ENCODE peak calls at places on chromosomes 16 and 17, in seven cellular contexts. Q is CD8-positive, alpha-beta T cell; G is lung; R is PC-9; U is A673; M is IMR-90; O is adrenal gland. Z is an unnamed sample.

GRCh38 chr16:10611825-10612342 is 31.5 kb upstream of the EMP2 start:
- DNase-seq in Q (no peak), G (no peak), R (no peak), U (no peak), M (no peak), O (no peak), Z (no peak)

GRCh38 chr17:29929006-29929543 is 953 bp downstream of the SSH2 start:
- DNase-seq in Q (peak; percentile 11), G (peak; percentile 29), R (peak; percentile 22), U (peak; percentile 83), M (no peak), O (peak; percentile 24), Z (no peak)

GRCh38 chr16:65532218-65532617 is 410.4 kb upstream of the CDH11 start:
- DNase-seq in Q (no peak), G (no peak), R (no peak), U (no peak), M (no peak), O (no peak), Z (no peak)

GRCh38 chr17:9931144-9931543 is 26.1 kb upstream of the RCVRN start:
- DNase-seq in Q (no peak), G (no peak), R (no peak), U (no peak), M (no peak), O (no peak), Z (no peak)

GRCh38 chr17:38598536-38598935 is 7.2 kb downstream of the SRCIN1 start:
- DNase-seq in Q (no peak), G (no peak), R (peak; percentile 82), U (peak; percentile 78), M (peak; percentile 57), O (peak; percentile 57), Z (no peak)

GRCh38 chr17:47717845-47718621 is 15.0 kb upstream of the TBX21 start:
- DNase-seq in Q (no peak), G (no peak), R (no peak), U (no peak), M (no peak), O (no peak), Z (no peak)

GRCh38 chr17:50881182-50881581 is 15.0 kb upstream of the TOB1 start:
- DNase-seq in Q (no peak), G (no peak), R (no peak), U (no peak), M (no peak), O (no peak), Z (no peak)

GRCh38 chr16:29873319-29873718 is 10.3 kb upstream of the CDIPT start:
- DNase-seq in Q (no peak), G (no peak), R (no peak), U (no peak), M (no peak), O (no peak), Z (no peak)

GRCh38 chr17:59756236-59756818 is 48.9 kb downstream of the VMP1 start:
- DNase-seq in Q (no peak), G (no peak), R (peak; percentile 14), U (no peak), M (peak; percentile 74), O (no peak), Z (no peak)

GRCh38 chr16:86740817-86741799 is 162.8 kb downstream of the FOXL1 start:
- DNase-seq in Q (no peak), G (no peak), R (no peak), U (peak; percentile 52), M (peak; percentile 80), O (no peak), Z (no peak)

GRCh38 chr17:82179946-82180475 is 32.6 kb downstream of the CCDC57 start:
- DNase-seq in Q (no peak), G (no peak), R (no peak), U (no peak), M (no peak), O (no peak), Z (no peak)

GRCh38 chr17:19345067-19345460 is 17.5 kb downstream of the B9D1 start:
- DNase-seq in Q (no peak), G (no peak), R (no peak), U (no peak), M (no peak), O (peak; percentile 12), Z (no peak)

GRCh38 chr16:86357950-86358349 is 152.4 kb upstream of the FOXF1 start:
- DNase-seq in Q (no peak), G (no peak), R (no peak), U (no peak), M (no peak), O (no peak), Z (no peak)

GRCh38 chr17:61492759-61493526 is 40.7 kb downstream of the TBX4 start:
- DNase-seq in Q (no peak), G (no peak), R (no peak), U (no peak), M (peak; percentile 56), O (no peak), Z (no peak)

GRCh38 chr17:81917565-81918332 is at the start of gene SIRT7:
- DNase-seq in Q (peak; percentile 77), G (peak; percentile 75), R (peak; percentile 71), U (peak; percentile 86), M (peak; percentile 58), O (peak; percentile 61), Z (no peak)

GRCh38 chr17:2235792-2236365 is 67.7 kb downstream of the SMG6 start:
- DNase-seq in Q (no peak), G (no peak), R (no peak), U (no peak), M (no peak), O (peak; percentile 36), Z (no peak)

GRCh38 chr17:45905812-45906211 is 11.5 kb downstream of the MAPT start:
- DNase-seq in Q (no peak), G (no peak), R (no peak), U (no peak), M (no peak), O (no peak), Z (no peak)

GRCh38 chr17:72496461-72496860 is 375.6 kb downstream of the SOX9 start:
- DNase-seq in Q (no peak), G (no peak), R (no peak), U (no peak), M (peak; percentile 28), O (no peak), Z (no peak)

GRCh38 chr16:11407047-11407982 is 62.1 kb downstream of the RMI2 start:
- DNase-seq in Q (peak; percentile 61), G (peak; percentile 75), R (peak; percentile 72), U (peak; percentile 82), M (peak; percentile 77), O (peak; percentile 55), Z (no peak)

GRCh38 chr17:46915596-46915995 is 7.4 kb upstream of the GOSR2 start:
- DNase-seq in Q (no peak), G (no peak), R (peak; percentile 10), U (no peak), M (no peak), O (no peak), Z (no peak)

GRCh38 chr17:80260791-80261158 is at the start of gene RNF213:
- DNase-seq in Q (peak; percentile 54), G (peak; percentile 41), R (peak; percentile 57), U (peak; percentile 43), M (no peak), O (peak; percentile 33), Z (no peak)

GRCh38 chr17:49554694-49555494 is 20.8 kb upstream of the NXPH3 start:
- DNase-seq in Q (no peak), G (no peak), R (no peak), U (no peak), M (no peak), O (no peak), Z (no peak)

GRCh38 chr17:22514767-22515320 is 822.5 kb downstream of the KCNJ18 start:
- DNase-seq in Q (no peak), G (no peak), R (no peak), U (no peak), M (no peak), O (no peak), Z (no peak)

GRCh38 chr16:1548727-1549126 is 15.3 kb downstream of the TMEM204 start:
- DNase-seq in Q (no peak), G (no peak), R (no peak), U (no peak), M (no peak), O (no peak), Z (no peak)
- H3K4me1 ChIP-seq in Q (peaks cover 55% of the 10 kb centered on the region), G (peaks cover 7% of the 10 kb centered on the region), R (peaks cover 2% of the 10 kb centered on the region), U (peaks cover 15% of the 10 kb centered on the region), M (peaks cover 3% of the 10 kb centered on the region), O (peaks cover 65% of the 10 kb centered on the region), Z (peaks cover 87% of the 10 kb centered on the region)

GRCh38 chr16:27029525-27029924 is 37.2 kb upstream of the C16orf82 start:
- DNase-seq in Q (no peak), G (no peak), R (no peak), U (no peak), M (no peak), O (no peak), Z (no peak)

GRCh38 chr16:27033281-27033680 is 33.4 kb upstream of the C16orf82 start:
- DNase-seq in Q (no peak), G (no peak), R (no peak), U (no peak), M (no peak), O (no peak), Z (no peak)

GRCh38 chr16:27025581-27025980 is 41.1 kb upstream of the C16orf82 start:
- DNase-seq in Q (no peak), G (no peak), R (no peak), U (no peak), M (no peak), O (no peak), Z (no peak)

GRCh38 chr16:27024010-27024409 is 42.7 kb upstream of the C16orf82 start:
- DNase-seq in Q (no peak), G (no peak), R (no peak), U (no peak), M (no peak), O (no peak), Z (no peak)

DNA sequence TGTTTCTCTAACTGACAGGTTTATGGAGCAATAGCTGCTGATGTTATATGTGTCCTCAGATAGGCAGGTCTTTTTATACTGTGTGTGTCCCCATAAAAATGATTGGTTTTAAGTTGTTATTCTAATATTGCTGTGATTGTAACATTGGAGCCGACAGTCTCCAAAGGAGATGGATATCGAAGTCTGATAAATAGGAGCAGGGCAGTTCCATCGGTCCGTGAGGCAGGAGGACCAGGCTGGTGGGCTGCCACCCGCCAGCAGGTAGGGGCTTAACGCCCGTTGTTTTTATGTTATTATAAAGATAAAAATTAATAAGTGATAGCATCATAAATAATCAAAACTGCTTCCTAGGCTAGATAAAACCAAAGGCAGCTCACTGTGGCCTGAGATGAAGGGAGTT is 38.0 kb upstream of the C16orf82 start:
- DNase-seq in Q (no peak), G (no peak), R (no peak), U (no peak), M (no peak), O (no peak), Z (no peak)
- H3K27ac ChIP-seq in Q (no peak overlapping the region), G (no peak overlapping the region), R (no peak overlapping the region), U (no peak overlapping the region), M (no peak overlapping the region), O (no peak overlapping the region), Z (no peak overlapping the region)

DNA sequence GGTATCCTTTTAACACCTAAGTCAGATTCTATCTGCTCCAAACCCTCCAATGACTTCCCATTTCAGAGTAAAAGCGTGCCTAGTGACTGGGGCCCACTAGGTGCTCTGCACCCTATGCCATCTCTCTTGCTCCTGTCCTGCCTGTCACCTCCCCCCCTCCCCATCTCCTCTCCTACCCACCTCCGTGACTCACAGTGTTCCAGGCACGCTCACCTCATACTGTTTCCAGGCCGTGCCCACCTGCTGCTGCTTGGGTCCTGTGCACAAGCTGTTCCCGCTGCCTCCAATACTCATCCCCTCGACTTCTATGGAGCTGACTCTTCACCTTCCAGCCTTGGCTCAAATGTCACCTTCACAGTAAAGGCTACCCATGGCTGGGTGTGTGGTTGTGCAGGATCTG is 21.7 kb downstream of the DNAH3 start:
- DNase-seq in Q (no peak), G (no peak), R (no peak), U (no peak), M (no peak), O (no peak), Z (no peak)
- TF ChIP-seq CTCF in Q (no peak), G (no peak), R (no peak), U (no peak), M (no peak), O (no peak), Z (no peak)

GRCh38 chr16:70156207-70156978 is 17.2 kb upstream of the CLEC18C start:
- DNase-seq in Q (no peak), G (no peak), R (no peak), U (no peak), M (no peak), O (peak; percentile 30), Z (no peak)
- H3K4me1 ChIP-seq in Q (no peaks in the 10 kb centered on the region), G (no peaks in the 10 kb centered on the region), R (no peaks in the 10 kb centered on the region), U (no peaks in the 10 kb centered on the region), M (no peaks in the 10 kb centered on the region), O (no peaks in the 10 kb centered on the region), Z (no peaks in the 10 kb centered on the region)

Z was measured in esophagus squamous epithelium.